ENCODE peak calls at places on chromosomes 1 and 21, in nine cellular contexts. W is chondrocyte; Y is OCI-M1; H is HuH-7; U is IMR-90; Q is nephron progenitor cell; E is CD4-positive, alpha-beta T cell; D is tibial artery; P is A549. V is an unnamed sample.

GRCh38 chr1:175319112-175319911 is 126.7 kb upstream of the KIAA0040 start:
- DNase-seq in W (no peak), Q (peak; percentile 72), D (peak; percentile 71), P (peak; percentile 71), U (peak; percentile 60), H (peak; percentile 55), Y (peak; percentile 82), E (peak; percentile 59), V (peak; percentile 62)

GRCh38 chr21:36564647-36565046 is 84.7 kb upstream of the CLDN14 start:
- DNase-seq in W (no peak), U (no peak), Q (no peak), Y (no peak), E (no peak), P (no peak), H (no peak), D (no peak), V (no peak)

GRCh38 chr1:14190508-14190907 is 408.0 kb upstream of the KAZN start:
- DNase-seq in Q (no peak), H (no peak), Y (no peak), P (no peak), U (no peak), W (no peak), E (no peak), D (no peak), V (no peak)

GRCh38 chr21:14753466-14754258 is 207.5 kb upstream of the SAMSN1 start:
- DNase-seq in Q (no peak), E (no peak), D (no peak), U (no peak), P (no peak), Y (peak; percentile 99), W (no peak), H (no peak), V (no peak)

GRCh38 chr21:31725202-31725840 is 6.6 kb downstream of the SCAF4 start:
- DNase-seq in Q (no peak), H (no peak), P (no peak), U (no peak), E (no peak), W (no peak), Y (no peak), D (no peak), V (no peak)

GRCh38 chr1:181456551-181456950 is 26.8 kb upstream of the CACNA1E start:
- DNase-seq in H (no peak), P (no peak), D (no peak), W (no peak), Q (no peak), U (no peak), Y (no peak), E (no peak), V (no peak)

GRCh38 chr1:236165238-236165981 is 23.1 kb downstream of the GPR137B start:
- DNase-seq in W (no peak), E (no peak), D (no peak), U (no peak), P (no peak), H (no peak), Y (no peak), Q (no peak), V (no peak)

GRCh38 chr1:185862235-185862634 is 128.0 kb downstream of the HMCN1 start:
- DNase-seq in U (peak; percentile 49), Q (no peak), W (no peak), P (peak; percentile 18), H (no peak), D (no peak), E (no peak), Y (peak; percentile 85), V (no peak)

GRCh38 chr1:27878038-27878437 is 5.7 kb downstream of the THEMIS2 start:
- DNase-seq in P (no peak), E (no peak), W (peak; percentile 22), Q (no peak), D (no peak), H (no peak), Y (no peak), U (no peak), V (no peak)

GRCh38 chr1:44907909-44908308 is 64.9 kb upstream of the PTCH2 start:
- DNase-seq in H (no peak), P (no peak), Y (peak; percentile 33), Q (no peak), D (no peak), E (no peak), W (no peak), U (no peak), V (no peak)

GRCh38 chr1:202189012-202189790 is 4.4 kb upstream of the LGR6 start:
- DNase-seq in H (peak; percentile 84), Y (peak; percentile 84), W (no peak), U (peak; percentile 40), Q (peak; percentile 94), D (peak; percentile 53), E (peak; percentile 71), P (peak; percentile 70), V (peak; percentile 58)

GRCh38 chr1:195550071-195550862 is 1058.0 kb downstream of the KCNT2 start:
- DNase-seq in D (no peak), W (no peak), E (no peak), P (no peak), U (no peak), Q (no peak), Y (no peak), H (no peak), V (no peak)

GRCh38 chr1:228212415-228212965 is 4.6 kb downstream of the OBSCN start:
- DNase-seq in H (no peak), W (no peak), Y (no peak), D (no peak), Q (no peak), E (no peak), P (no peak), U (no peak), V (no peak)

GRCh38 chr1:57887973-57888491 is 464.2 kb upstream of the DAB1 start:
- DNase-seq in Y (no peak), D (no peak), W (no peak), P (no peak), E (no peak), U (no peak), Q (no peak), H (peak; percentile 43), V (no peak)

GRCh38 chr1:206554833-206555472 is 47.6 kb downstream of the RASSF5 start:
- DNase-seq in P (no peak), Y (no peak), Q (no peak), W (no peak), U (no peak), E (no peak), H (no peak), D (no peak), V (no peak)

GRCh38 chr1:246582301-246583055 is 16.2 kb downstream of the CNST start:
- DNase-seq in E (no peak), P (no peak), H (peak; percentile 46), D (no peak), W (no peak), Q (no peak), U (no peak), Y (no peak), V (no peak)

GRCh38 chr1:42934541-42935312 is 23.9 kb downstream of the SLC2A1 start:
- DNase-seq in P (no peak), W (peak; percentile 72), Y (no peak), Q (no peak), U (no peak), D (no peak), H (no peak), E (no peak), V (no peak)

GRCh38 chr21:45076245-45076661 is 1.9 kb downstream of the ADARB1 start:
- DNase-seq in H (no peak), D (no peak), U (peak; percentile 68), Y (peak; percentile 59), Q (no peak), E (no peak), P (no peak), W (no peak), V (no peak)

GRCh38 chr1:6171546-6172124 is 8.5 kb downstream of the CHD5 start:
- DNase-seq in E (no peak), Y (peak; percentile 24), W (no peak), Q (peak; percentile 42), U (no peak), P (peak; percentile 33), H (peak; percentile 69), D (no peak), V (no peak)

GRCh38 chr1:246597971-246598370 is 31.7 kb downstream of the CNST start:
- DNase-seq in W (no peak), Y (no peak), E (no peak), H (no peak), U (no peak), D (no peak), Q (no peak), P (no peak), V (no peak)

GRCh38 chr21:43613755-43614638 is 45.3 kb downstream of the HSF2BP start:
- DNase-seq in W (no peak), H (no peak), Q (no peak), Y (peak; percentile 97), U (peak; percentile 82), P (no peak), E (no peak), D (no peak), V (no peak)

GRCh38 chr1:115976062-115976899 is at the start of gene SLC22A15:
- DNase-seq in W (no peak), P (peak; percentile 44), U (no peak), D (peak; percentile 71), H (peak; percentile 32), Q (peak; percentile 75), E (peak; percentile 10), Y (peak; percentile 88), V (peak; percentile 6)

GRCh38 chr1:184513966-184514365 is 127.1 kb downstream of the C1orf21 start:
- DNase-seq in Q (no peak), E (no peak), Y (peak; percentile 31), H (no peak), P (peak; percentile 35), D (peak; percentile 36), U (peak; percentile 71), W (no peak), V (no peak)